ENCODE peak calls at places on chromosome 10, in six cellular contexts. B, L, C, D, X and Z are unnamed samples.

GRCh38 chr10:114970515-114970914 is 32.5 kb downstream of the TRUB1 start:
- DNase-seq in B (no peak), L (no peak), C (peak), D (no peak), X (no peak), Z (no peak)

GRCh38 chr10:26254616-26255015 is 38.0 kb downstream of the GAD2 start:
- DNase-seq in B (no peak), L (no peak), C (no peak), D (no peak), X (no peak), Z (no peak)

GRCh38 chr10:122248356-122249302 is 22.5 kb upstream of the BTBD16 start:
- DNase-seq in B (no peak), L (no peak), C (peak), D (no peak), X (no peak), Z (peak)

GRCh38 chr10:88490216-88490980 is 92.7 kb downstream of the RNLS start:
- DNase-seq in B (no peak), L (no peak), C (no peak), D (no peak), X (no peak), Z (no peak)

GRCh38 chr10:108591417-108591816 is 1331.9 kb downstream of the XPNPEP1 start:
- DNase-seq in B (no peak), L (no peak), C (no peak), D (no peak), X (no peak), Z (no peak)

GRCh38 chr10:126898460-126898859 is 6.8 kb upstream of the DOCK1 start:
- DNase-seq in B (no peak), L (no peak), C (no peak), D (no peak), X (no peak), Z (no peak)

GRCh38 chr10:21100190-21100589 is 203.1 kb upstream of the NEBL start:
- DNase-seq in B (no peak), L (no peak), C (no peak), D (no peak), X (no peak), Z (no peak)

GRCh38 chr10:497898-498451 is 191.5 kb downstream of the DIP2C start:
- DNase-seq in B (no peak), L (no peak), C (no peak), D (no peak), X (no peak), Z (no peak)

GRCh38 chr10:17213646-17214349 is 12.3 kb upstream of the TRDMT1 start:
- DNase-seq in B (no peak), L (peak), C (no peak), D (no peak), X (no peak), Z (no peak)

GRCh38 chr10:37703833-37704382 is 153.5 kb downstream of the ZNF248 start:
- DNase-seq in B (no peak), L (no peak), C (no peak), D (peak), X (no peak), Z (peak)

GRCh38 chr10:114471906-114472873 is 67.9 kb upstream of the AFAP1L2 start:
- DNase-seq in B (no peak), L (no peak), C (peak), D (no peak), X (no peak), Z (no peak)

GRCh38 chr10:114024876-114025609 is 18.6 kb upstream of the ADRB1 start:
- DNase-seq in B (peak), L (peak), C (no peak), D (peak), X (peak), Z (no peak)

GRCh38 chr10:110499796-110500514 is 2.2 kb downstream of the DUSP5 start:
- DNase-seq in B (no peak), L (peak), C (no peak), D (no peak), X (no peak), Z (no peak)

GRCh38 chr10:14009315-14010082 is 321.2 kb downstream of the FRMD4A start:
- DNase-seq in B (peak), L (peak), C (no peak), D (peak), X (peak), Z (peak)

GRCh38 chr10:46536171-46536570 is 20.3 kb downstream of the GPRIN2 start:
- DNase-seq in B (no peak), L (no peak), C (no peak), D (no peak), X (no peak), Z (no peak)

GRCh38 chr10:131844546-131845084 is 56.2 kb upstream of the PPP2R2D start:
- DNase-seq in B (no peak), L (no peak), C (peak), D (no peak), X (no peak), Z (peak)

GRCh38 chr10:49164587-49165188 is 23.5 kb downstream of the TMEM273 start:
- DNase-seq in B (no peak), L (peak), C (peak), D (peak), X (peak), Z (no peak)

GRCh38 chr10:70599791-70600190 is 2.8 kb downstream of the PRF1 start:
- DNase-seq in B (no peak), L (no peak), C (no peak), D (peak), X (no peak), Z (peak)

GRCh38 chr10:128526793-128527375 is 400.7 kb upstream of the MKI67 start:
- DNase-seq in B (no peak), L (no peak), C (no peak), D (no peak), X (no peak), Z (peak)

GRCh38 chr10:44921061-44921460 is 9.9 kb downstream of the TMEM72 start:
- DNase-seq in B (no peak), L (no peak), C (peak), D (no peak), X (no peak), Z (no peak)

GRCh38 chr10:95290801-95291633 is at the start of gene PDLIM1:
- DNase-seq in B (no peak), L (peak), C (peak), D (peak), X (peak), Z (peak)

GRCh38 chr10:95963202-95963991 is 55.6 kb downstream of the CC2D2B start:
- DNase-seq in B (no peak), L (no peak), C (no peak), D (no peak), X (peak), Z (no peak)

GRCh38 chr10:98262571-98262970 is 5.4 kb downstream of the LOXL4 start:
- DNase-seq in B (no peak), L (peak), C (peak), D (no peak), X (peak), Z (no peak)

GRCh38 chr10:80924063-80924952 is 386.6 kb downstream of the SH2D4B start:
- DNase-seq in B (peak), L (peak), C (peak), D (no peak), X (peak), Z (no peak)

GRCh38 chr10:61971016-61971350 is 69.5 kb downstream of the ARID5B start:
- DNase-seq in B (no peak), L (peak), C (no peak), D (no peak), X (no peak), Z (no peak)

GRCh38 chr10:126216221-126216701 is 172.0 kb downstream of the ADAM12 start:
- DNase-seq in B (no peak), L (peak), C (no peak), D (no peak), X (no peak), Z (no peak)

DNA sequence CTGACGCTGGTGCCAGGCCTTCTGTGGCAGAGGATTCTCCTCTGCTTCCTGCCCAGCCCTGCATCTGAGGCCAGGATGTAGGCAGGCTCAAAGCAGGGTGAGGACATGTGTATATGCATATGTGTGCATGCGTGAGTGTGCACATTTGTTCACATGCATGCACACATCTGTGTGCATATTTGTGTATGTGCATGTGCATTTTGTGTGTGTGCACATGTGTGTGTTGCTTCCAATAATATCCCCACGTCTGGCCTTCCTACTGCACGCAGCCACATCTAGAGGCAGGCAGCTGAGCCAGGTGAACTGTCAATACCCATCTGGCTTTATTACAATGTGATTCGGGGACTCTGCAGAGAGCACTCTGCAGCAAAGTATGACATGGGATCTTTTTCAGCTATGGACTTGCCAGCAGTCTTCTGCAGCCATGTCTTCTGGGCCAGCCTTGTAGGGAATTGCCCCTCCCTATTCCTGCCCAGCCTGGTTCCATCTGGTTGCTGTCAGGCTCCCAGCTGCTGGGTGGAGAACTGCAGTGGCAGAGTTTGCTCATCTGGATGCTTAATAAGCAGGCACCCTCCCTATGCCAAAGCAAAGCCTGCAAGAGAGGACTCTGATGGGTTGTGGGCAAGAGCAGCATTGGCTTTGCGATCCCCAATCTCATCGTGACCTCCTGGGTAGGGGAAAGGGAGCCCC is 140.7 kb downstream of the PFKFB3 start:
- DNase-seq in B (no peak), L (no peak), C (no peak), D (no peak), X (no peak), Z (no peak)
- TF ChIP-seq CTCF in B (no peak), L (no peak), C (no peak), D (no peak), X (no peak), Z (no peak)

GRCh38 chr10:29064665-29065064 is 224.2 kb upstream of the LYZL1 start:
- DNase-seq in B (no peak), L (peak), C (no peak), D (no peak), X (no peak), Z (no peak)

GRCh38 chr10:29068302-29068701 is 220.6 kb upstream of the LYZL1 start:
- DNase-seq in B (no peak), L (no peak), C (peak), D (no peak), X (no peak), Z (no peak)

GRCh38 chr10:29067628-29068027 is 221.2 kb upstream of the LYZL1 start:
- DNase-seq in B (no peak), L (no peak), C (no peak), D (no peak), X (no peak), Z (no peak)

GRCh38 chr10:29067161-29067560 is 221.7 kb upstream of the LYZL1 start:
- DNase-seq in B (peak), L (no peak), C (no peak), D (no peak), X (no peak), Z (no peak)

DNA sequence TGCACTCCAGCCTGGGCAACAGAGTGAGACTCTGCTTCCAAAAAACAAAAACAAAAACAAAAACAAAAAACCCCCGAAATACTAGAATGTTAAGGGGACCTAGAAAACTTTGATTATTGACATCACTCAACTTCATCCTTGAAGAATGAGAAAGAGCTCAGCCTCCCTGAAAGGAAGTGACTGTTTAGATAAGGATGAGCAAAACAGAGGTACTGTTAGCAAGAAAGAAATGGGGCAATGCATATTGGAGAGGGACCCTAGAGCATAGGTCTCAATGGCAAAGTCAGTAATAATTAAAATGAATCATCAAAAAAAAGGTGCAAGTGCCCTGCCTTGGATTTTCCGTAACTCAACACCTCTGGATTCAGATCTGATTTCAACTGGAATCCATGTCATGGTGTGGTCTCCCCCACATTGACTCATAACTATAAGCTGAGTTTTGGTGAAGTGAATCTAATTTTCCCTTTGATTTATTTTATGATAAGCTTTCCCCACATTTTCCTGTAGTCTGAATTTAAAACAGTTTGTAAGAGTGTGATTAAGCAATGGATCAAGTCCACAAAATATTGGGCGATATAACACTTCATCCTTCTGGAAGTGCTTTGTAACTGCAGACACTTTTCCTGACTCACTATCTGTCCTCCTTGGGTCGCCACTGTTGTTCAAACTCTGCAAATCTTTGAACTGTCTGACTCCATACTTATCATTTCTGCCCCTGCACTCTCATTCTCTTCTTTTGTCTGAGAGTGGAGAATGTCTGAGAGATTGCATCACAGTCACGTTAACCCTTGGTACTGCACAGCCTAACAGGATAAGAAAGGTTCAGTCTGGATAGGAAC is 224.8 kb upstream of the LYZL1 start:
- DNase-seq in B (no peak), L (peak), C (no peak), D (no peak), X (no peak), Z (no peak)
- TF ChIP-seq CTCF in B (no peak), L (no peak), C (no peak), D (no peak), X (no peak), Z (no peak)

GRCh38 chr10:78741541-78741940 is 327.2 kb upstream of the ZMIZ1 start:
- DNase-seq in B (no peak), L (peak), C (no peak), D (no peak), X (no peak), Z (no peak)

GRCh38 chr10:78740976-78741375 is 327.8 kb upstream of the ZMIZ1 start:
- DNase-seq in B (no peak), L (no peak), C (no peak), D (no peak), X (no peak), Z (no peak)

GRCh38 chr10:78742406-78742729 is 326.4 kb upstream of the ZMIZ1 start:
- DNase-seq in B (no peak), L (no peak), C (no peak), D (no peak), X (no peak), Z (no peak)

GRCh38 chr10:78744521-78745090 is 324.2 kb upstream of the ZMIZ1 start:
- DNase-seq in B (no peak), L (no peak), C (no peak), D (no peak), X (no peak), Z (no peak)

DNA sequence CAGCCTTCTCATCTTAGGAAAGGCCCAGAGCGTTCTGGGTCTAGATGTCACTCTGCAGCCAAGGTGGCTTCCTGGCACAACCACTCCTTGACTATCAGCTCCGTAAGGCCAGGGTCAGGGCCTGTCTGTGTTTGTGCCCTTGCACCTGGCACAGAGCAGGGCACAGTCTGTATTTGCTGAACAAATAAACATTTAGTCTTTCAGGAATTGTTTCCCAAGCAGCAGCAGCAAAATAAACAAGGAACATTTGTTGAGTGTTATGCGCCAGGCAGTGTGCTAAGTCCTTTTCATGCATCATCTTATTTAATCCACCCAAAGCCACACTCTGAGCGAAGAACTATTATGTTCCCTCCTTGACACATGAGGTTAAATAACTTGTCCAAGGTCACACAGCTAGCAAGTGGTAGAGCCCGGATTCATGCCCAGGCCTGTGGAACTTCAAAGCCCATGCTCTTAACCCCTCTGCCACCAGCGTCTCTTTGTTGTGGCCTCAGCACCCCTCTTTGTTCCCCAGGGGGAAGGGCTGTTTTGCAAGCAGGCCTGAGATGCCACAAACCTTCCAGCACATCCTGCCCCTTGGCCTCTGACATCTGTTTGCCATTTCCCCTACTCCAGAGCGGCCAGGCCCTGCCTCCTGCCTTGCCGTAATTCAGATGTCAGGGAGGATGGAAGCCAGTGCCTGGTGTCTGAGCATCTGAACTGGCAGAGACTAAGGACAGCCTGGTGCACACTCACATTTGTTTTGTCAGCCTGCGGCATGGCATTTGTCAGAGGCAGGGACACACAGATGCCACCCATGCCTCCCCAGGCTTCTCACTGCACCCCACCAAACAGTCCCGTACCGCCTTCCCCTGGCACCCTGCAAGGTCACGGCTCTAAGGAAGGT is 325.8 kb upstream of the ZMIZ1 start:
- DNase-seq in B (no peak), L (peak), C (no peak), D (no peak), X (no peak), Z (no peak)
- TF ChIP-seq CTCF in B (no peak), L (no peak), C (no peak), D (no peak), X (no peak), Z (no peak)

GRCh38 chr10:86752311-86752710 is 4.1 kb upstream of the BMPR1A start:
- DNase-seq in B (no peak), L (no peak), C (no peak), D (no peak), X (no peak), Z (no peak)

GRCh38 chr10:86755454-86755739 is 1.0 kb upstream of the BMPR1A start:
- DNase-seq in B (no peak), L (no peak), C (no peak), D (no peak), X (no peak), Z (no peak)

GRCh38 chr10:86753638-86754434 is 2.6 kb upstream of the BMPR1A start:
- DNase-seq in B (no peak), L (no peak), C (no peak), D (no peak), X (no peak), Z (no peak)

GRCh38 chr10:86751477-86751876 is 4.9 kb upstream of the BMPR1A start:
- DNase-seq in B (no peak), L (no peak), C (no peak), D (no peak), X (no peak), Z (no peak)

DNA sequence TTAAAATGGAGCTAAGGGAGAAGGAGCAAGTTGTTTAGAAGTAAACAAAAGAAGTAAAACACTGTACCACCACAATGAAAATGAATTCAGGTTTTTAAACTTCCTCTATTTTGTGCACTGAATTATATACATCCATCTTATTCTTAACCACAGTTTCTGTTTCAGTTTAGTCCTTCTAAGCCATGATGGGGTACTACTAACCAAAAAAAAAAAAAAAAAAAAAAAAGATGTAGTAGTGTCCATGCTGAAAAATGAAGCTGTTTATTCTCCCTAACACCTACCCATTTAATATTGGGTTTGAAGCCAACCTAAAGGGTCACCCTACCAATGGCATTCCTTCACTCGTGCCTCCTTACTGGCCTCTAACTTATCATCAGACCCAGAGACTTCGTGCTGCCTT is 3.4 kb upstream of the BMPR1A start:
- DNase-seq in B (no peak), L (no peak), C (no peak), D (peak), X (peak), Z (no peak)
- TF ChIP-seq CTCF in B (no peak), L (no peak), C (no peak), D (no peak), X (no peak), Z (no peak)

GRCh38 chr10:23067337-23067736 is 28.0 kb upstream of the MSRB2 start:
- DNase-seq in B (no peak), L (no peak), C (no peak), D (no peak), X (no peak), Z (no peak)

GRCh38 chr10:23069019-23069665 is 26.2 kb upstream of the MSRB2 start:
- DNase-seq in B (no peak), L (no peak), C (no peak), D (no peak), X (peak), Z (no peak)

GRCh38 chr10:23070819-23071218 is 24.6 kb upstream of the MSRB2 start:
- DNase-seq in B (no peak), L (no peak), C (no peak), D (no peak), X (peak), Z (no peak)

GRCh38 chr10:23065549-23065948 is 29.8 kb upstream of the MSRB2 start:
- DNase-seq in B (peak), L (peak), C (no peak), D (no peak), X (no peak), Z (peak)

GRCh38 chr10:23067939-23068775 is 27.2 kb upstream of the MSRB2 start:
- DNase-seq in B (peak), L (peak), C (peak), D (peak), X (peak), Z (peak)
- TF ChIP-seq CTCF in B (peak), L (peak), C (peak), D (peak), X (peak), Z (no peak)

GRCh38 chr10:102919237-102919959 is 1.3 kb downstream of the CNNM2 start:
- DNase-seq in B (no peak), L (no peak), C (peak), D (no peak), X (peak), Z (peak)
- TF ChIP-seq CTCF in B (no peak), L (no peak), C (no peak), D (no peak), X (no peak), Z (no peak)

DNA sequence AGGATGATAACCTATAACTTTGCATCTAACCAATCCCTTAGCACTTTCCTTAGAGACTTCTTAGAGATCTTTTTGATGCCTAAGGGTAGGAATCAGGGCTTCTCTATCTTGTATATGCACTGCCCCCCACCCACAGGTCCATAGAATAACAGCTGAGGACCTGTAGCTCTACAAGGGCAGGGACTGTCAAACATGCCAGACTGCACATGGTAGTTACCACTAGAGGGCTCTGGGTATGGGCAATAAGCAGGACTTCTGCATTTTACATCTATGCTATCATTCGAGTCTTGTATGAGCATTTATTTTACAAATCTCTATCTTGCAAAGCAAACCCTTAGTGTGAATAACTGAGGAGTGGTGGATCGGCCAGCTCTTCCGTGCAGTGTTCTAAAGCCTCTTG is 219.1 kb downstream of the WDR11 start:
- DNase-seq in B (no peak), L (no peak), C (peak), D (no peak), X (peak), Z (no peak)
- TF ChIP-seq CTCF in B (no peak), L (no peak), C (peak), D (no peak), X (peak), Z (no peak)